ENCODE peak calls at places on chromosome 20, in five cellular contexts. F is CD8-positive, alpha-beta T cell; I is mesothelial cell of epicardium; E is A549; Y is IMR-90. Z is an unnamed sample.

GRCh38 chr20:33209789-33210188 is 7.4 kb upstream of the BPIFA3 start:
- DNase-seq in F (no peak), E (peak; percentile 43), I (peak; percentile 85), Y (peak; percentile 52), Z (no peak)

GRCh38 chr20:14951707-14952106 is 614.3 kb upstream of the FLRT3 start:
- DNase-seq in I (no peak), F (no peak), E (peak; percentile 73), Y (no peak), Z (no peak)

GRCh38 chr20:56827763-56828162 is 198.7 kb downstream of the TFAP2C start:
- DNase-seq in E (no peak), I (no peak), F (no peak), Y (no peak), Z (no peak)

GRCh38 chr20:33277471-33278441 is 5.3 kb upstream of the BPIFB1 start:
- DNase-seq in Y (no peak), I (no peak), F (no peak), E (peak; percentile 58), Z (no peak)

GRCh38 chr20:62407221-62407992 is at the start of gene CABLES2:
- DNase-seq in Y (peak; percentile 92), F (peak; percentile 92), E (peak; percentile 95), I (peak; percentile 92), Z (peak; percentile 89)

GRCh38 chr20:62716198-62716940 is 7.7 kb downstream of the NTSR1 start:
- DNase-seq in I (no peak), E (no peak), F (peak; percentile 63), Y (peak; percentile 32), Z (no peak)

GRCh38 chr20:23937303-23938117 is 51.1 kb downstream of the GGTLC1 start:
- DNase-seq in I (peak; percentile 83), E (peak; percentile 73), Y (peak; percentile 36), F (peak; percentile 60), Z (no peak)

GRCh38 chr20:11716239-11716944 is 201.3 kb upstream of the BTBD3 start:
- DNase-seq in I (no peak), E (peak; percentile 78), Y (peak; percentile 90), F (no peak), Z (no peak)

GRCh38 chr20:14069796-14070195 is 74.5 kb downstream of the MACROD2 start:
- DNase-seq in F (no peak), I (no peak), E (no peak), Y (no peak), Z (no peak)

GRCh38 chr20:52130406-52130805 is 61.2 kb downstream of the ZFP64 start:
- DNase-seq in Y (peak; percentile 4), I (no peak), E (no peak), F (no peak), Z (no peak)

GRCh38 chr20:24522452-24523330 is 53.3 kb downstream of the SYNDIG1 start:
- DNase-seq in I (no peak), E (no peak), F (no peak), Y (no peak), Z (no peak)

GRCh38 chr20:47389867-47390347 is 33.4 kb upstream of the ZMYND8 start:
- DNase-seq in F (no peak), E (peak; percentile 100), Y (peak; percentile 53), I (no peak), Z (peak; percentile 66)

GRCh38 chr20:25285091-25285647 is 37.3 kb downstream of the PYGB start:
- DNase-seq in Y (no peak), I (no peak), F (no peak), E (no peak), Z (peak; percentile 17)

GRCh38 chr20:56628873-56629463 is at the start of gene TFAP2C:
- DNase-seq in E (peak; percentile 84), Y (no peak), F (no peak), I (peak; percentile 86), Z (no peak)

GRCh38 chr20:444862-445426 is 17.4 kb downstream of the TBC1D20 start:
- DNase-seq in F (no peak), I (no peak), E (no peak), Y (peak; percentile 60), Z (no peak)

GRCh38 chr20:21087862-21088540 is 18.2 kb downstream of the LINC00237 start:
- DNase-seq in Y (no peak), E (no peak), F (no peak), I (no peak), Z (no peak)

GRCh38 chr20:14566505-14566904 is 229.1 kb upstream of the FLRT3 start:
- DNase-seq in F (no peak), Y (no peak), I (no peak), E (no peak), Z (no peak)

GRCh38 chr20:1362484-1362883 is 30.4 kb downstream of the FKBP1A start:
- DNase-seq in I (no peak), F (no peak), E (no peak), Y (no peak), Z (no peak)

GRCh38 chr20:3781153-3781910 is at the start of gene SPEF1:
- DNase-seq in E (peak; percentile 97), I (peak; percentile 64), F (peak; percentile 38), Y (peak; percentile 92), Z (peak; percentile 72)

GRCh38 chr20:58701431-58702160 is 9.0 kb downstream of the NPEPL1 start:
- DNase-seq in E (no peak), Y (no peak), F (no peak), I (peak; percentile 35), Z (peak; percentile 23)

GRCh38 chr20:59123011-59123676 is 40.5 kb upstream of the ZNF831 start:
- DNase-seq in F (peak; percentile 78), E (no peak), Y (no peak), I (no peak), Z (no peak)

GRCh38 chr20:22816016-22816415 is 219.1 kb upstream of the SSTR4 start:
- DNase-seq in E (no peak), Y (no peak), F (no peak), I (no peak), Z (no peak)

GRCh38 chr20:25042531-25043498 is 15.1 kb downstream of the ACSS1 start:
- DNase-seq in Y (no peak), E (no peak), I (no peak), F (peak; percentile 65), Z (peak; percentile 76)

GRCh38 chr20:23242104-23242503 is 108.5 kb upstream of the NXT1 start:
- DNase-seq in I (no peak), F (no peak), Y (no peak), E (no peak), Z (no peak)

GRCh38 chr20:50121858-50122271 is 8.9 kb upstream of the UBE2V1 start:
- DNase-seq in Y (peak; percentile 55), I (no peak), F (no peak), E (peak; percentile 65), Z (no peak)

GRCh38 chr20:15236812-15237211 is 899.4 kb upstream of the FLRT3 start:
- DNase-seq in Y (peak; percentile 5), F (no peak), E (peak; percentile 74), I (no peak), Z (no peak)

GRCh38 chr20:9027626-9028025 is 41.3 kb upstream of the PLCB4 start:
- DNase-seq in E (no peak), I (no peak), F (no peak), Y (peak; percentile 52), Z (no peak)

GRCh38 chr20:34473262-34473883 is 42.8 kb upstream of the DYNLRB1 start:
- DNase-seq in F (peak; percentile 37), E (peak; percentile 74), I (peak; percentile 53), Y (peak; percentile 66), Z (no peak)
- TF ChIP-seq CTCF in F (no peak), E (peak; percentile 65), I (no peak), Y (peak; percentile 46), Z (no peak)

DNA sequence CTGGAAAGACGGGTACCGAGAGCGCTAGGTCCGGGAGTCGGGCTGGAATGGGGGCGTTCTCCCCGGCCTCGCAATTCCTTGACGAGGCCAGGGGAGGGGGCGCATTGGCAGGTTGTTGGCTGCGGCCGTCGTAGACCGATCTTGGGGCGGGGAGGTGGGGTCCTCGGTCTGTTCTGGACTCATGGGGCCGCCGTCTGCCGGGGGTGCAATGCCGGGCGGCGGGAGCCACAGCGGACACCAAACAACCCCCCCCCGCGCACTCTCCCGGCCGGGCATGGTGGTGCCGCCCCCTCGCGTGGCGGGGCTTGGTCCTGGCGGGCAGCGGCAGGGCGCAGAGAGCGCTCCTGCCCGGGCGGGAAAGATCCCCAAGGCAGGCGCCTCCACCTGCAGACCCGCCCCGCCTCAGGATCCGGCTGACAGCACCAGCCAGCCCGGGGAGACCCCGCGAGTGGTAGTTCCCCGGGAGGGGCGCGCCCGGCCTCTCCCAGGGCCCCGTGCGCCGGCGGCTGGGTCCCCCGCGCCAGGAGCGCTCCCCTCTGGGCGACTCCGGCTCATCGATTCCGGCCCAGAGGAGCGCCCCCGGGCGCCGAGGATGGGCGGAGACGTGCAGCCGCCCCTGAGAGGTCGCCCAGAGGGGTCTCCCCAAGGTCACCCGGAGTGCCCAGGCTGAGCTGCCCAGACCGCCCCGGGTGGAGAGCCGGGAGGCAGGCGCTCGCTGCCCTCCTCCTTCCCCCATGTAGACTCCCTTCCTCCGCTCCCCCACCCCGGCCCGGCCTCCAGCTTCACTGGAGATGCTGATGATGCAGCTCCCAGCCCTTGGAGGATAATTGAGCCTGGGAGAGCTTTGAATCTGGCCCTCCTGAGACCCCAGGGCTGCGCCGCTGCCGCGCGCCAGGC is 709 bp downstream of the PPP1R16B start:
- DNase-seq in I (peak; percentile 39), Y (no peak), F (peak; percentile 70), E (no peak), Z (no peak)
- TF ChIP-seq CTCF in I (no peak), Y (no peak), F (no peak), E (peak; percentile 14), Z (peak; percentile 37)

DNA sequence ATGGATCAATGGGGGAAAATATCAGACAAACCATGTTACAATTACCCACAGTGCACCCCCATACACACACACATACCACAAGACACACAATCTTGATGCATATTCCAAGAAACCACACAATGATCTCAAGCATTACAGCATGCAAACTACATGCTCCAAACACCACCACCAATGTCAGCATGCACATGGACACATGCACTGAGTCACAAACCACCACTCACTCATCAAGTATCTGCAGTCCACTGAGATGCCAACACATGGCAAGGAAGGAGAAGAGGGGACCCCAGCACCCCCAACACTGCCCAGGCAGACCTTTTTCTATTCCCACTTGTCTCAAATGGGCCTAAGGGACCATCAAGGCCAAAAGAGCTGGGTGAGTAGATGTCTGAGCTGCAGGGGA is 91.6 kb downstream of the PREX1 start:
- DNase-seq in E (no peak), I (no peak), F (no peak), Y (peak; percentile 8), Z (no peak)
- TF ChIP-seq CTCF in E (no peak), I (no peak), F (no peak), Y (no peak), Z (no peak)

GRCh38 chr20:64050261-64051032 is 1.0 kb upstream of the SOX18 start:
- DNase-seq in F (no peak), Y (no peak), I (no peak), E (no peak), Z (no peak)
- TF ChIP-seq CTCF in F (no peak), Y (no peak), I (no peak), E (no peak), Z (no peak)

GRCh38 chr20:5430670-5431069 is 113.9 kb upstream of the PROKR2 start:
- DNase-seq in E (no peak), F (no peak), I (no peak), Y (no peak), Z (no peak)
- TF ChIP-seq CTCF in E (no peak), F (no peak), I (no peak), Y (no peak), Z (no peak)

Z was measured in CD14-positive monocyte.